ENCODE peak calls at places on chromosome 15, in nine cellular contexts. L is GM23248, O is lung, M is EL, P is neuronal stem cell, D is M059J, V is GM13977, K is memory B cell, B is NAMALWA. T is an unnamed sample.

GRCh38 chr15:40398413-40398873 is 7.2 kb upstream of the IVD start:
- DNase-seq in L (no peak), O (no peak), M (no peak), P (no peak), D (no peak), V (peak), K (no peak), B (peak), T (no peak)

GRCh38 chr15:99536422-99537033 is 29.3 kb upstream of the MEF2A start:
- DNase-seq in L (peak), O (no peak), M (peak), P (no peak), D (peak), V (no peak), K (no peak), B (no peak), T (peak)

GRCh38 chr15:31585231-31585630 is 258.6 kb downstream of the KLF13 start:
- DNase-seq in L (no peak), O (no peak), M (no peak), P (no peak), D (no peak), V (no peak), K (no peak), B (no peak), T (no peak)

GRCh38 chr15:71296032-71296686 is 180.9 kb downstream of the THSD4 start:
- DNase-seq in L (peak), O (no peak), M (peak), P (no peak), D (peak), V (no peak), K (no peak), B (no peak), T (peak)

GRCh38 chr15:69217381-69217780 is 56.9 kb downstream of the GLCE start:
- DNase-seq in L (no peak), O (no peak), M (no peak), P (no peak), D (no peak), V (no peak), K (no peak), B (no peak), T (no peak)

GRCh38 chr15:66841953-66842681 is 140.1 kb downstream of the SMAD6 start:
- DNase-seq in L (peak), O (peak), M (peak), P (peak), D (peak), V (peak), K (no peak), B (no peak), T (peak)

GRCh38 chr15:57124036-57124435 is 205.6 kb downstream of the TCF12 start:
- DNase-seq in L (no peak), O (no peak), M (no peak), P (no peak), D (no peak), V (no peak), K (no peak), B (no peak), T (no peak)

GRCh38 chr15:48373855-48374421 is 42.7 kb downstream of the DUT start:
- DNase-seq in L (peak), O (no peak), M (peak), P (no peak), D (peak), V (no peak), K (no peak), B (no peak), T (peak)

GRCh38 chr15:80059786-80060489 is 462 bp downstream of the ZFAND6 start:
- DNase-seq in L (peak), O (peak), M (peak), P (peak), D (peak), V (peak), K (no peak), B (peak), T (no peak)

GRCh38 chr15:55873024-55873745 is 120.2 kb downstream of the NEDD4 start:
- DNase-seq in L (no peak), O (no peak), M (no peak), P (no peak), D (peak), V (no peak), K (no peak), B (no peak), T (no peak)

GRCh38 chr15:73437541-73438109 is 5.3 kb upstream of the REC114 start:
- DNase-seq in L (no peak), O (no peak), M (no peak), P (no peak), D (no peak), V (no peak), K (no peak), B (no peak), T (no peak)